ENCODE peak calls at places on chromosome 9, in four cellular contexts. Y is K562, L is heart left ventricle, B is right lobe of liver. J is an unnamed sample.
A peak's percentile ranks its signal among the peaks of the same experiment; 100 is the strongest.

GRCh38 chr9:12817702-12818101 is 42.9 kb downstream of the LURAP1L start:
- DNase-seq in L (no peak), Y (no peak), B (peak; percentile 86), J (no peak)

GRCh38 chr9:70257991-70258691 is 637 bp upstream of the SMC5 start:
- DNase-seq in Y (peak; percentile 18), B (peak; percentile 86), L (no peak), J (peak; percentile 64)

GRCh38 chr9:93479726-93480125 is 26.3 kb upstream of the FAM120AOS start:
- DNase-seq in L (no peak), Y (no peak), B (no peak), J (no peak)

GRCh38 chr9:114207034-114207815 is 51.9 kb downstream of the COL27A1 start:
- DNase-seq in B (no peak), L (peak; percentile 83), Y (no peak), J (peak; percentile 86)

GRCh38 chr9:122309861-122310260 is 45.2 kb downstream of the MRRF start:
- DNase-seq in B (no peak), Y (no peak), L (no peak), J (no peak)

GRCh38 chr9:84297162-84297821 is 43.3 kb downstream of the SLC28A3 start:
- DNase-seq in Y (no peak), B (no peak), L (no peak), J (no peak)

GRCh38 chr9:135522137-135522877 is 1.1 kb downstream of the LCN1 start:
- DNase-seq in L (no peak), B (no peak), Y (no peak), J (no peak)

GRCh38 chr9:84668204-84669007 is 1.1 kb upstream of the NTRK2 start:
- DNase-seq in B (no peak), Y (no peak), L (peak; percentile 65), J (no peak)

GRCh38 chr9:37801287-37801850 is 772 bp downstream of the DCAF10 start:
- DNase-seq in B (peak; percentile 62), Y (peak; percentile 43), L (peak; percentile 28), J (no peak)

GRCh38 chr9:12718482-12719026 is 25.4 kb downstream of the TYRP1 start:
- DNase-seq in L (no peak), B (no peak), Y (no peak), J (no peak)

GRCh38 chr9:26995815-26996214 is 9.7 kb downstream of the LRRC19 start:
- DNase-seq in Y (no peak), B (no peak), L (no peak), J (no peak)

GRCh38 chr9:8329561-8330283 is 530.1 kb upstream of the DMAC1 start:
- DNase-seq in Y (no peak), L (no peak), B (no peak), J (no peak)

GRCh38 chr9:122151267-122151828 is 8.2 kb downstream of the NDUFA8 start:
- DNase-seq in Y (no peak), L (no peak), B (no peak), J (no peak)

GRCh38 chr9:126671381-126671831 is 57.7 kb downstream of the LMX1B start:
- DNase-seq in Y (no peak), B (no peak), L (no peak), J (no peak)

GRCh38 chr9:70256123-70256551 is 2.6 kb upstream of the SMC5 start:
- DNase-seq in Y (peak; percentile 20), B (no peak), L (no peak), J (peak; percentile 51)

GRCh38 chr9:33445389-33445881 is 2.0 kb downstream of the AQP3 start:
- DNase-seq in L (no peak), B (peak; percentile 80), Y (peak; percentile 21), J (no peak)

GRCh38 chr9:14806941-14807340 is 84.4 kb upstream of the CER1 start:
- DNase-seq in L (no peak), B (no peak), Y (no peak), J (no peak)

GRCh38 chr9:98860871-98861293 is 53.4 kb downstream of the GALNT12 start:
- DNase-seq in L (peak; percentile 90), Y (no peak), B (no peak), J (peak; percentile 30)

GRCh38 chr9:22379272-22379671 is 67.4 kb upstream of the DMRTA1 start:
- DNase-seq in L (no peak), B (no peak), Y (no peak), J (no peak)

GRCh38 chr9:127838375-127839078 is 15.9 kb downstream of the ENG start:
- DNase-seq in B (peak; percentile 74), L (peak; percentile 95), Y (no peak), J (peak; percentile 100)

GRCh38 chr9:95175523-95175922 is 142.0 kb downstream of the FANCC start:
- DNase-seq in L (no peak), Y (no peak), B (no peak), J (no peak)

GRCh38 chr9:18847576-18848275 is 185.3 kb downstream of the SAXO1 start:
- DNase-seq in Y (no peak), B (no peak), L (no peak), J (no peak)

GRCh38 chr9:111542497-111543254 is 17.7 kb downstream of the ZNF483 start:
- DNase-seq in Y (no peak), L (no peak), B (no peak), J (no peak)

DNA sequence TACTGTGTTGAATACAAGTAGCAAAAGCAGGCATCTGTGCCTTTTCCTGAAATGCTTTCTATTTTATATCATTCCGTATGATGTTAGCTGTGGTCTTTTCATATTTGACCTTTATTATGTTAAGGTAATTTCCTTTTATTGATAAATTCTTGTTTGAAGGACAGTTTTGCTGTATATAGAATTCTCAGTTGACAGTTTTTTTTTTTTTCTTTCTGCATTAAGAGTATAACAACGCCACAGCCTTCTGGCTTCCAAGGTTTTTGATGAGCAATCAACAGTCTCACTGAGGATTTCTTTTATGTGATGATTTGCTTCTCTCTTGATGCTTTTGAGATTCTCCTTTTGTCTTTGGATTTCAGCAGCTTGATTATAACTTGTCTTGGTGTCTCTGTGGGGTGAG is 23.6 kb downstream of the ZNF483 start:
- DNase-seq in B (no peak), Y (no peak), L (no peak), J (no peak)
- TF ChIP-seq POLR2A in B (no peak), Y (no peak), L (no peak), J (no peak)

GRCh38 chr9:1875921-1876448 is 139.2 kb upstream of the SMARCA2 start:
- DNase-seq in B (no peak), Y (no peak), L (no peak), J (no peak)
- TF ChIP-seq POLR2A in B (no peak), Y (no peak), L (no peak), J (no peak)

GRCh38 chr9:88460583-88461332 is 72.5 kb downstream of the SPIN1 start:
- DNase-seq in B (no peak), Y (no peak), L (no peak), J (no peak)

GRCh38 chr9:88462191-88462590 is 72.8 kb upstream of the NXNL2 start:
- DNase-seq in B (no peak), Y (no peak), L (no peak), J (no peak)

GRCh38 chr9:88464851-88465250 is 70.1 kb upstream of the NXNL2 start:
- DNase-seq in Y (no peak), B (no peak), L (no peak), J (no peak)
- TF ChIP-seq POLR2A in Y (no peak), B (no peak), L (no peak), J (no peak)

GRCh38 chr9:131886839-131887238 is 147.0 kb upstream of the RAPGEF1 start:
- DNase-seq in L (no peak), B (no peak), Y (no peak), J (no peak)

GRCh38 chr9:131885144-131885609 is 145.3 kb upstream of the RAPGEF1 start:
- DNase-seq in B (no peak), L (no peak), Y (no peak), J (no peak)

GRCh38 chr9:131887680-131888079 is 147.8 kb upstream of the RAPGEF1 start:
- DNase-seq in L (no peak), B (no peak), Y (no peak), J (no peak)

GRCh38 chr9:131880828-131881227 is 141.0 kb upstream of the RAPGEF1 start:
- DNase-seq in L (no peak), Y (no peak), B (no peak), J (no peak)

DNA sequence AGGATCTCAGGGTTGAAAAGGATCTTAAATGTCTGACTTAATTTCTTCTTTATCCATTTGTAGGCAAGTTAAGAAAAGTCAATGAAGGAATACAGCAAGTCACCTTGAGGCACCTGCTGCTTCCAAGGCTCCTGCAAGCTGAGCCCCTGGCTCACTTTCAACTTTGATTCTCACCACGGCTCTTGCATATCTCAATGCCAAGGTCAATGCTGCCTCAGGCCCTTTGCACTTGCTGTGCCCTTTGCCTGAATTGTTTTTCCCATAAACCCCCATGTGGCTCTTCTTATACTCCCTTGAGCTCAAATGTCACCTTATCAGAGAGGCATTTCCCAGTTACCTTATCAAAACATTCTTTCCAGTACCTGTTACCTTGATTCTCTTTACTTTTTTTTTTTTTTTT is 144.3 kb upstream of the RAPGEF1 start:
- DNase-seq in Y (no peak), L (no peak), B (no peak), J (no peak)
- TF ChIP-seq POLR2A in Y (no peak), L (no peak), B (no peak), J (no peak)

DNA sequence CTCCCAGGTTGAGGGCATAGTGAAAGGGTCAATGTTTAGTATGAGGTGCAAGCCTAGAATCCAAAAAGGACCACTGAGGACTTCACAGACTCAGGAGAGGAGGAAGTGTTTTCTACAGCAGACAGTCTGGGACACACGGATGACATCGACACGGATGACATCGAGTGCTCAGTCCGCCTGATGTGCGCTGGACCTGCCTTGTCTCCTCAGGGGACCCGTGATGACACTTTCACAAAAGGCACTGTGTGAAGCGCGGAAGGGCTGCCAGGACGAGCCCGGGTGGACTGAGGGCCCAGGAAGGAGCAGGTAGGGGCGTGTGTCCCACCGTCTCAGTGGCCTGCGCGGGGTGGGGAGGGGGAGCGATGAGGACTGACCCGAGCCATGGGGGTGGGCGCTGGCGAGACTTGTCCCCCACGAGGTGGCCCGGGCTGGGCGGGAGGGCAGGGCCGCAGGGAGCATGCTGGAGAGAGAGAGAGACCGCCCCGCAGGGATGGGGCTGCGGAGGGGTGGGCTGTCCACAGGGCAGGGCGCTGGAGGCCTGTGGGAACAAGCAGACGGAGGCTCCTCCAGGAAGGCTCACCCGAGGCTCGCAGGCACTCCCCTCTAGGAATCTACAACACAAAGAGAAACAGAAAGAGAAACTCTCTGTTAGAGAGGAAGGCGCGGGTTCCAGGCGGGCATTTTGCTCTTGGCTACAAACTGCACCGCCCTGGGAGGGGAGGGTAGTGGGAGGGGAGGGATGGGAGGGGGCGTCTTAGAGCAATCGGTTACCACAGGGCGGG is 54.9 kb downstream of the USP20 start:
- DNase-seq in B (no peak), L (peak; percentile 39), Y (no peak), J (no peak)
- TF ChIP-seq POLR2A in B (no peak), L (no peak), Y (no peak), J (no peak)

J was measured in H54.